ENCODE peak calls at places on chromosomes 13 and 19, in four cellular contexts. One of them, this sample, is unnamed.

GRCh38 chr13:113928701-113929627 is 44.9 kb downstream of the C13orf46 start:
- DNase-seq in neuronal stem cell: no peak
- DNase-seq in H1: no peak
- DNase-seq in H9: peak
- DNase-seq in this sample: peak

GRCh38 chr13:102693781-102694180 is 1.1 kb downstream of the METTL21C start:
- DNase-seq in H9: no peak
- DNase-seq in H1: no peak
- DNase-seq in neuronal stem cell: no peak
- DNase-seq in this sample: no peak

GRCh38 chr13:66348745-66349720 is 881.1 kb downstream of the PCDH9 start:
- DNase-seq in H1: no peak
- DNase-seq in neuronal stem cell: no peak
- DNase-seq in H9: no peak
- DNase-seq in this sample: peak

GRCh38 chr13:24254151-24254810 is 55.1 kb upstream of the C1QTNF9 start:
- DNase-seq in H1: no peak
- DNase-seq in neuronal stem cell: no peak
- DNase-seq in H9: no peak
- DNase-seq in this sample: peak

GRCh38 chr13:89057274-89057673 is 1386.1 kb downstream of the SLITRK5 start:
- DNase-seq in neuronal stem cell: no peak
- DNase-seq in H9: no peak
- DNase-seq in H1: no peak
- DNase-seq in this sample: no peak

GRCh38 chr13:99310382-99311031 is 3.3 kb upstream of the GPR183 start:
- DNase-seq in neuronal stem cell: no peak
- DNase-seq in H1: no peak
- DNase-seq in H9: no peak
- DNase-seq in this sample: peak

GRCh38 chr19:46116121-46116520 is 8.4 kb downstream of the IGFL3 start:
- DNase-seq in H9: no peak
- DNase-seq in H1: no peak
- DNase-seq in neuronal stem cell: no peak
- DNase-seq in this sample: no peak

GRCh38 chr19:18070181-18070580 is 16.6 kb downstream of the IL12RB1 start:
- DNase-seq in neuronal stem cell: no peak
- DNase-seq in H1: no peak
- DNase-seq in H9: no peak
- DNase-seq in this sample: no peak

GRCh38 chr13:34246511-34246910 is 428.6 kb downstream of the RFC3 start:
- DNase-seq in H9: no peak
- DNase-seq in H1: no peak
- DNase-seq in neuronal stem cell: no peak
- DNase-seq in this sample: peak

GRCh38 chr13:109657395-109657794 is 129.0 kb downstream of the IRS2 start:
- DNase-seq in H1: no peak
- DNase-seq in H9: no peak
- DNase-seq in neuronal stem cell: no peak
- DNase-seq in this sample: no peak

GRCh38 chr13:71118779-71119364 is 748.1 kb downstream of the DACH1 start:
- DNase-seq in neuronal stem cell: no peak
- DNase-seq in H1: no peak
- DNase-seq in H9: no peak
- DNase-seq in this sample: no peak

GRCh38 chr13:22012676-22013075 is 341.8 kb downstream of the FGF9 start:
- DNase-seq in H1: no peak
- DNase-seq in neuronal stem cell: no peak
- DNase-seq in H9: no peak
- DNase-seq in this sample: no peak

GRCh38 chr19:13817018-13817614 is 21.9 kb downstream of the ZSWIM4 start:
- DNase-seq in H1: peak
- DNase-seq in neuronal stem cell: no peak
- DNase-seq in H9: peak
- DNase-seq in this sample: peak

GRCh38 chr13:113834496-113835200 is 29.2 kb downstream of the GAS6 start:
- DNase-seq in neuronal stem cell: no peak
- DNase-seq in H1: no peak
- DNase-seq in H9: no peak
- DNase-seq in this sample: no peak

GRCh38 chr19:11261431-11261901 is 858 bp downstream of the DOCK6 start:
- DNase-seq in H1: peak
- DNase-seq in neuronal stem cell: no peak
- DNase-seq in H9: no peak
- DNase-seq in this sample: peak

GRCh38 chr19:53389591-53390377 is 5.2 kb upstream of the ZNF765 start:
- DNase-seq in neuronal stem cell: no peak
- DNase-seq in H1: peak
- DNase-seq in H9: peak
- DNase-seq in this sample: no peak

GRCh38 chr19:43731346-43731745 is 15.5 kb downstream of the IRGC start:
- DNase-seq in H1: no peak
- DNase-seq in H9: no peak
- DNase-seq in neuronal stem cell: no peak
- DNase-seq in this sample: no peak

GRCh38 chr13:48595330-48596127 is 58.2 kb upstream of the CYSLTR2 start:
- DNase-seq in H9: peak
- DNase-seq in neuronal stem cell: no peak
- DNase-seq in H1: peak
- DNase-seq in this sample: peak

GRCh38 chr13:95301947-95302386 is 716 bp upstream of the ABCC4 start:
- DNase-seq in neuronal stem cell: peak
- DNase-seq in H1: no peak
- DNase-seq in H9: no peak
- DNase-seq in this sample: peak

GRCh38 chr13:24033527-24034302 is 126.8 kb upstream of the SPATA13 start:
- DNase-seq in neuronal stem cell: no peak
- DNase-seq in H9: no peak
- DNase-seq in H1: no peak
- DNase-seq in this sample: peak

GRCh38 chr13:94657167-94657566 is 55.2 kb downstream of the SOX21 start:
- DNase-seq in H1: no peak
- DNase-seq in H9: no peak
- DNase-seq in neuronal stem cell: no peak
- DNase-seq in this sample: peak

GRCh38 chr19:13906525-13906904 is 514 bp downstream of the CC2D1A start:
- DNase-seq in H9: no peak
- DNase-seq in neuronal stem cell: no peak
- DNase-seq in H1: no peak
- DNase-seq in this sample: no peak

GRCh38 chr13:79226938-79227337 is 179.1 kb downstream of the RBM26 start:
- DNase-seq in H1: peak
- DNase-seq in neuronal stem cell: no peak
- DNase-seq in H9: no peak
- DNase-seq in this sample: no peak

GRCh38 chr19:6476155-6476895 is 5.3 kb downstream of the DENND1C start:
- DNase-seq in H1: peak
- DNase-seq in neuronal stem cell: peak
- DNase-seq in H9: peak
- DNase-seq in this sample: peak

GRCh38 chr19:17997969-17998826 is 9.8 kb upstream of the ARRDC2 start:
- DNase-seq in neuronal stem cell: no peak
- DNase-seq in H1: peak
- DNase-seq in H9: peak
- DNase-seq in this sample: peak

GRCh38 chr19:53876651-53877224 is 5.3 kb upstream of the PRKCG start:
- DNase-seq in H9: no peak
- DNase-seq in H1: no peak
- DNase-seq in neuronal stem cell: no peak
- DNase-seq in this sample: peak

GRCh38 chr19:34588249-34588648 is 88.7 kb downstream of the SCGB2B2 start:
- DNase-seq in neuronal stem cell: no peak
- DNase-seq in H9: no peak
- DNase-seq in H1: no peak
- DNase-seq in this sample: no peak

GRCh38 chr13:106566682-106567420 is 1.1 kb downstream of the ARGLU1 start:
- DNase-seq in H1: no peak
- DNase-seq in H9: peak
- DNase-seq in neuronal stem cell: no peak
- DNase-seq in this sample: peak

GRCh38 chr19:58479736-58480480 is 3.8 kb downstream of the ZNF446 start:
- DNase-seq in H9: peak
- DNase-seq in neuronal stem cell: no peak
- DNase-seq in H1: no peak
- DNase-seq in this sample: no peak

GRCh38 chr13:26590951-26591350 is 33.5 kb downstream of the WASF3 start:
- DNase-seq in neuronal stem cell: no peak
- DNase-seq in H9: no peak
- DNase-seq in H1: no peak
- DNase-seq in this sample: no peak

GRCh38 chr19:35143231-35143715 is at the start of gene FXYD7:
- DNase-seq in H9: peak
- DNase-seq in H1: peak
- DNase-seq in neuronal stem cell: no peak
- DNase-seq in this sample: no peak

GRCh38 chr19:2775556-2776430 is 7.3 kb downstream of the SGTA start:
- DNase-seq in H9: no peak
- DNase-seq in neuronal stem cell: no peak
- DNase-seq in H1: no peak
- DNase-seq in this sample: peak

GRCh38 chr13:50798923-50799322 is 44.6 kb downstream of the DLEU7 start:
- DNase-seq in H1: no peak
- DNase-seq in neuronal stem cell: no peak
- DNase-seq in H9: no peak
- DNase-seq in this sample: no peak

GRCh38 chr19:41799444-41800000 is 3.1 kb downstream of the CEACAM3 start:
- DNase-seq in H1: no peak
- DNase-seq in H9: no peak
- DNase-seq in neuronal stem cell: no peak
- DNase-seq in this sample: no peak

GRCh38 chr13:106568225-106569003 is 477 bp upstream of the ARGLU1 start:
- DNase-seq in H1: no peak
- DNase-seq in neuronal stem cell: no peak
- DNase-seq in H9: no peak
- DNase-seq in this sample: no peak

DNA sequence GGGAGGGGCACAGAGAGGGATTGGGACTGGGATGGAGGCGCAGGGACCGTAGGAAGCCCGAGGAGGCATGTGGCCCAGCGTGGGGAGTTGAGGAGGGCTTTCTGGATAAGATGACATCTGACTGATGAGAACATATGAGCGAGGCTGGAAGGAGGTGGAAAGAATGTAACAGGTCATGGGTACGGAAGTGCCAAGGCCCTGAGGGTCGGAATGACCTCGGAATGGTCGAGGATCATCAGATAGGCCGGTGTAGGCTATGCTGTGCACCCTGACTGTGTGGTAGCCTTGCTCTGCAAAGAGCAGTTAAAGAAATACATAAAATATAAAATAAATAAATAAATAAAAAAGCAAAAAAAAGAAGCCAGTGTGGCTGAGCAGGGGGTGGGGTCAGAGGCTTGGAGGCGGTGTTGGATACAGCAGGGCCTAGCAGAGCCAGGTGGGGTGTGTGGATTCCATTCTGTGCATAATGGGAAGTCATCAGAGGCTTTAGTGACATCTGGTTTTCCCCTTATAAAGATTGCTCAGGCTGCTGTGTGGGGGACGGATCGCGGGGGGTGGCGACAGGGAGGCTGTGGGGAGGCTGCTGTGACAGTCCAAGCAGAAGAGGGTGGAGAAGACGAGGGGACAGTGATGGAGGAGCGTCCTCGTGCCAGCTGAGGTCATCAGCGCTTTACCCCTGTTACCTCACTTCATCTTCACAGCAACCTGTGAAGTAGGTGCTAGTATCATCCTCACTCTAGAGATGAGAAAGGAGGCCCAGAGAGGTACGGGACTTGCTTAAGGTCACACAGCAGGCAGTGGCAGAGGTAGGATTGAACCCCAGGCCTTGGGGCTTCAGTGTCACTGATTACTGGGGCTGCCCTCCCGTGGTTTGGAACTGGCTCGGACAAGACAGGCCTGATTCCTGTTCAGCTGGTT is 5.0 kb downstream of the PAK4 start:
- DNase-seq in H9: no peak
- DNase-seq in neuronal stem cell: no peak
- DNase-seq in H1: no peak
- DNase-seq in this sample: no peak
- H3K14ac ChIP-seq in H9: no peak
- H3K14ac ChIP-seq in neuronal stem cell: no peak
- H3K14ac ChIP-seq in H1: no peak
- H3K14ac ChIP-seq in this sample: no peak

DNA sequence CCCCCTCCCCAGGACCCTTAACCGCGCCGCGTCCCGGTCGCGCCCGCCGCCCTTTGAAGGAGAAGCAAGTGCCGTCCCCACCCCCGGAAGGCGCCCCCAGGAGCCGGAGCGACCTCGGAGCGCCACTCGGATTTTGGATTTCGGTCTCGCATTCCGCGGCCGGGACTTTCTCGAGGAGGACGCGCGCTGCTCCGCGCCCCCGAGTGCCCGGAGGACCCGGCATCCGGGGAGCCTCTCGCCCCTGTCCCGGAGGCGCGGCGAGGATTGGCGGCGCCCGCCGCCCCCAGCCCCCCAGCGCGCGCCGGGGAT is 1.6 kb downstream of the MIDN start:
- DNase-seq in H9: no peak
- DNase-seq in H1: no peak
- DNase-seq in neuronal stem cell: no peak
- DNase-seq in this sample: no peak
- H2BK12ac ChIP-seq in H9: no peak
- H2BK12ac ChIP-seq in H1: no peak
- H2BK12ac ChIP-seq in neuronal stem cell: no peak
- H2BK12ac ChIP-seq in this sample: no peak

DNA sequence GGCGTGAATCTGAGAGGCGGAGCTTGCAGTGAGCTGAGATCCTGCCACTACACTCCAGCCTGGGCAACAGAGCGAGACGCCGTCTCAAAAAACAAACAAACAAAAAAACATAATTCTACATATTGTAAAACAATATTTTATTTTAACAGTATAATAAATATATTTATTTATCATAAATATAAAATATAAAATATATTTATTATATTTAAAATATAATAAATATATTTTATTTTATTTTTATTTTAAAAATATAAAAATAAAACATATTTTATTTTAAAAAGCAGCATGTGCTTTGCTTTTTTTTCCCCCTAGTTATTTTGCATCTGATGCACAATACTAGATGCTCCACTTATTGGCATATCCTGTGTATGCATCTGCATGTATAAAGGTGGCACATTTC is 1634.6 kb upstream of the PCDH20 start:
- DNase-seq in neuronal stem cell: no peak
- DNase-seq in H9: no peak
- DNase-seq in H1: no peak
- DNase-seq in this sample: no peak
- H4K91ac ChIP-seq in neuronal stem cell: no peak
- H4K91ac ChIP-seq in H9: no peak
- H4K91ac ChIP-seq in H1: no peak
- H4K91ac ChIP-seq in this sample: no peak

GRCh38 chr13:83312194-83312593 is 570.1 kb downstream of the SLITRK1 start:
- DNase-seq in neuronal stem cell: no peak
- DNase-seq in H9: no peak
- DNase-seq in H1: no peak
- DNase-seq in this sample: peak
- H3K14ac ChIP-seq in neuronal stem cell: no peak
- H3K14ac ChIP-seq in H9: no peak
- H3K14ac ChIP-seq in H1: no peak
- H3K14ac ChIP-seq in this sample: no peak

GRCh38 chr19:39308531-39309304 is 11.9 kb downstream of the LRFN1 start:
- DNase-seq in neuronal stem cell: no peak
- DNase-seq in H1: peak
- DNase-seq in H9: peak
- DNase-seq in this sample: no peak
- H2BK12ac ChIP-seq in neuronal stem cell: no peak
- H2BK12ac ChIP-seq in H1: peak
- H2BK12ac ChIP-seq in H9: no peak
- H2BK12ac ChIP-seq in this sample: no peak

This sample was measured in mesenchymal stem cell.